ENCODE peak calls at places on chromosome 5, in seven cellular contexts. Y, U, T, G, L, I and H are unnamed samples.

GRCh38 chr5:71475788-71476384 is 20.4 kb downstream of the BDP1 start:
- DNase-seq in I (no peak), L (peak), T (no peak), U (no peak), G (no peak), Y (no peak), H (no peak)

GRCh38 chr5:159971514-159971913 is 37.4 kb upstream of the TTC1 start:
- DNase-seq in I (no peak), G (no peak), L (no peak), Y (no peak), U (no peak), T (no peak), H (no peak)

GRCh38 chr5:113099822-113100221 is 123.2 kb downstream of the DCP2 start:
- DNase-seq in Y (no peak), U (no peak), I (no peak), T (no peak), L (no peak), G (no peak), H (no peak)

GRCh38 chr5:147740864-147741263 is 41.7 kb downstream of the JAKMIP2 start:
- DNase-seq in U (no peak), I (no peak), L (no peak), T (no peak), Y (no peak), G (no peak), H (no peak)

GRCh38 chr5:146380714-146381113 is 42.1 kb downstream of the POU4F3 start:
- DNase-seq in L (no peak), I (no peak), G (no peak), U (no peak), Y (no peak), T (no peak), H (no peak)

GRCh38 chr5:154652746-154653417 is 102.3 kb upstream of the LARP1 start:
- DNase-seq in L (no peak), U (peak), Y (no peak), I (peak), G (no peak), T (no peak), H (no peak)

GRCh38 chr5:72472666-72473422 is 34.4 kb downstream of the ZNF366 start:
- DNase-seq in L (no peak), T (no peak), Y (no peak), U (no peak), G (no peak), I (no peak), H (no peak)

GRCh38 chr5:75239681-75240080 is 3.0 kb upstream of the ANKRD31 start:
- DNase-seq in U (no peak), Y (no peak), I (peak), G (no peak), T (no peak), L (no peak), H (no peak)

GRCh38 chr5:35247645-35248034 is 17.4 kb upstream of the PRLR start:
- DNase-seq in I (no peak), L (no peak), G (no peak), Y (no peak), U (no peak), T (no peak), H (no peak)

GRCh38 chr5:127299678-127300077 is 9.1 kb downstream of the MEGF10 start:
- DNase-seq in T (no peak), I (no peak), U (no peak), L (no peak), G (no peak), Y (no peak), H (no peak)

GRCh38 chr5:160317447-160317846 is 5.1 kb upstream of the CCNJL start:
- DNase-seq in L (no peak), I (no peak), Y (no peak), U (no peak), T (no peak), G (no peak), H (no peak)

GRCh38 chr5:122180863-122181519 is 51.6 kb downstream of the ZNF474 start:
- DNase-seq in U (no peak), Y (no peak), L (peak), I (no peak), G (peak), T (no peak), H (no peak)

GRCh38 chr5:177023247-177023703 is 779 bp downstream of the ZNF346 start:
- DNase-seq in T (peak), L (no peak), Y (no peak), U (no peak), G (no peak), I (peak), H (no peak)

GRCh38 chr5:74093501-74093993 is 467.6 kb downstream of the ARHGEF28 start:
- DNase-seq in Y (no peak), I (no peak), L (no peak), U (no peak), T (no peak), G (no peak), H (no peak)

GRCh38 chr5:138743506-138743905 is 9.7 kb upstream of the CTNNA1 start:
- DNase-seq in L (no peak), G (no peak), T (no peak), Y (no peak), U (no peak), I (no peak), H (no peak)

GRCh38 chr5:35487255-35488035 is 130.2 kb upstream of the SPEF2 start:
- DNase-seq in L (peak), T (no peak), U (no peak), Y (no peak), G (no peak), I (no peak), H (no peak)

GRCh38 chr5:94618029-94618492 is 343 bp downstream of the KIAA0825 start:
- DNase-seq in T (peak), I (peak), G (peak), Y (peak), L (peak), U (no peak), H (no peak)

GRCh38 chr5:118987988-118988945 is at the start of gene DTWD2:
- DNase-seq in G (peak), I (peak), L (peak), U (peak), Y (peak), T (peak), H (peak)

GRCh38 chr5:87169300-87169991 is 98.2 kb upstream of the RASA1 start:
- DNase-seq in U (no peak), Y (no peak), T (no peak), I (no peak), L (no peak), G (no peak), H (no peak)

GRCh38 chr5:157109744-157110143 is 900 bp upstream of the HAVCR2 start:
- DNase-seq in T (no peak), G (no peak), U (no peak), I (no peak), L (no peak), Y (no peak), H (no peak)

GRCh38 chr5:15620501-15620900 is 120.5 kb downstream of the FBXL7 start:
- DNase-seq in I (no peak), Y (no peak), U (no peak), T (no peak), G (no peak), L (peak), H (no peak)

GRCh38 chr5:37921452-37921851 is 81.6 kb upstream of the GDNF start:
- DNase-seq in G (no peak), I (no peak), T (no peak), U (no peak), L (no peak), Y (no peak), H (no peak)

GRCh38 chr5:63483338-63483737 is 478.9 kb downstream of the HTR1A start:
- DNase-seq in I (no peak), U (no peak), T (no peak), G (no peak), L (no peak), Y (no peak), H (no peak)

GRCh38 chr5:120806132-120806531 is 342.0 kb downstream of the PRR16 start:
- DNase-seq in U (no peak), Y (no peak), L (peak), G (no peak), T (no peak), I (no peak), H (no peak)

GRCh38 chr5:172751761-172752510 is 19.1 kb downstream of the DUSP1 start:
- DNase-seq in I (no peak), G (no peak), L (no peak), U (no peak), Y (peak), T (no peak), H (no peak)

GRCh38 chr5:126119894-126120442 is 303.2 kb upstream of the GRAMD2B start:
- DNase-seq in I (no peak), U (no peak), T (peak), L (peak), Y (no peak), G (no peak), H (no peak)

GRCh38 chr5:131679911-131680310 is 44.9 kb upstream of the RAPGEF6 start:
- DNase-seq in G (peak), U (no peak), T (no peak), I (no peak), Y (no peak), L (peak), H (no peak)

GRCh38 chr5:159730285-159730684 is 186.0 kb upstream of the ADRA1B start:
- DNase-seq in T (no peak), Y (no peak), U (no peak), G (no peak), L (no peak), I (no peak), H (no peak)

GRCh38 chr5:89241186-89241585 is 358.2 kb upstream of the MEF2C start:
- DNase-seq in L (peak), Y (no peak), U (no peak), T (no peak), I (no peak), G (peak), H (no peak)

GRCh38 chr5:39137391-39138181 is 63.4 kb upstream of the RICTOR start:
- DNase-seq in I (no peak), U (no peak), G (no peak), L (no peak), Y (no peak), T (no peak), H (no peak)
- TF ChIP-seq CTCF in I (no peak), U (no peak), G (peak), L (peak), Y (no peak), T (peak), H (no peak)

DNA sequence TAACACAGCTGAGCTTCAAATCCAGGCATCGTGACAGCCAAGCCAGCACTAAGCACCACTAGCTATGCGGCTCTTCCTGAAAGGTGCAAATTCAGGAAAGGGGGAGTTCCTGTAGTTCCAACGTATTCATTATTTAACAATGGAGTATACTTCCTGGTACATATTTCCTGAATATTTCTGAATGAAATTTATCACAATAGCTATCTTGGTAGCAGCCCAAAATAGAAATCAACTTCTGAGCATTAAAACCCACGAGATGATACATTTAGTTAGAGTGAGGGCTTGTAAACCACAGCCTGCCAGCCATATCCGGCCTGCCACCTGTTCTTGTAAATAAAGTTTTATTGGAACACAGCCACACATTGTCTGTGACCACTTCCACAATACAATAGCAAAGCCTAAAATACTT is 109.7 kb upstream of the RETREG1 start:
- DNase-seq in I (peak), U (no peak), Y (peak), G (no peak), T (peak), L (no peak), H (no peak)
- TF ChIP-seq CTCF in I (no peak), U (no peak), Y (no peak), G (no peak), T (no peak), L (no peak), H (no peak)

DNA sequence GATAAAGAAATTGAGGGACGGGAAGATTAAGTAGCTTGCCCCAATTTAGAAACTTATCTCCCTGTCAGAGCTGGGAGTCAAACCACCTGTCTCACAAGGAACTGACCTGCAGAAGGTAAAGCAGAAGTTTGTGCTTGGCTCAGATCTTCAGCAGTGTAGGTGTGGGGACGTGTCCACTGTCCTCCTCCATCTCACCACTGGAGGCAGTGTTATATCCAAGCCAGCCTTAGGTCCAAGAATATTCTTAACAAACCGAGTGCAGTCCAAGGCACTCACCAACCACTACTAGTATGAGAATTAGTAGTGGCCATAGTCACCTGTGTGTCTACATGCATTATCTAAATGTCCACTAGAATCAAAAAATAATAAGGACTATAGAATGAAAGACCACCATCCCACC is 86.3 kb upstream of the IRX1 start:
- DNase-seq in I (no peak), T (no peak), U (no peak), Y (no peak), G (no peak), L (no peak), H (no peak)
- TF ChIP-seq CTCF in I (no peak), T (peak), U (no peak), Y (peak), G (no peak), L (no peak), H (no peak)

DNA sequence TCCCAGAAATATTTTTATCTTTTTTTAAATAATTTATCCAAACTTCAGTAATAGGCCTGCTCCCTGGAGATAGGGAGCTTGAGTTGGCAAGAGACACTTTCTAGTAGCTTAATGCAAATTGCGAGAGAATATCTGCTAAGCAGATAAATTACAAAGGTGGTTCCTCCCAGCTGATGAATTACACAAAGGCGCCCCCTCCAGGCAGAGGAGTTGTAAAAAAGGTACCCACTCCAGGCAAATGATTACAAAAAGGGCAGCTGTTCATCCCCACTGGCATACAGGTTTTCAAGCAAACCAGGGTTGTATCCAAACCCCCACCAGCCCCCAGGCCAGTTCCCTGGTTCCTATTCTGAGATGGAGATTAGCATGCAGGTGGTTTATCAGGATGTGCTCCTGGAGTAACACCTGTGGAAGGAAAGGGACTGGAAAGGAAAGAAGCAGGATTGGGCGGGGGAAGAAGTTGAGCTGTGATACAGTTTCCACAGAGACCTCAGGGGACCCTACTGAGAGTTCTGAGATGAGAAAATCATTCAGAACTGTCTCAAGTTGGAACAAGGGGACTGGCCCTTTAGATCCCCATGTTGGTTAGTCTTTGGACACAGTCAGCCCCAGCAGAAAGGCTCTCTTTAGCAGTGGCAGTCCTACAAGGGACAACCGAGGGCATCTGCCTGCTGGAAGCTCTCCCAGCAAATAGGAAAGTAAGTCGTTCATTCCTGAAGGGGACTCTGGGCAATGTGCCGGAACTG is 25.5 kb downstream of the ESM1 start:
- DNase-seq in I (peak), L (peak), Y (no peak), G (no peak), T (peak), U (no peak), H (no peak)
- TF ChIP-seq CTCF in I (no peak), L (peak), Y (no peak), G (peak), T (peak), U (no peak), H (no peak)

GRCh38 chr5:151917931-151918330 is 6.7 kb downstream of the GLRA1 start:
- DNase-seq in U (no peak), T (no peak), L (no peak), I (no peak), Y (no peak), G (no peak), H (no peak)

GRCh38 chr5:151925396-151925750 is 722 bp upstream of the GLRA1 start:
- DNase-seq in I (no peak), G (no peak), L (no peak), Y (no peak), T (no peak), U (no peak), H (no peak)

GRCh38 chr5:151926186-151926585 is 1.5 kb upstream of the GLRA1 start:
- DNase-seq in I (no peak), T (no peak), Y (no peak), U (no peak), L (no peak), G (no peak), H (no peak)

GRCh38 chr5:151924564-151925395 is at the start of gene GLRA1:
- DNase-seq in T (peak), G (peak), L (peak), I (peak), Y (peak), U (peak), H (peak)

GRCh38 chr5:151923865-151924264 is 786 bp downstream of the GLRA1 start:
- DNase-seq in G (no peak), U (no peak), I (peak), L (no peak), T (no peak), Y (no peak), H (no peak)
- TF ChIP-seq CTCF in G (no peak), U (no peak), I (peak), L (no peak), T (no peak), Y (no peak), H (peak)